ENCODE peak calls at places on chromosomes 11 and 22, in five cellular contexts. One of them, this sample, is unnamed.

GRCh38 chr11:2767751-2768150 is 68.0 kb upstream of the KCNQ1OT1 start:
- DNase-seq in hepatic stellate cell: no peak
- DNase-seq in NCI-H1092 treated with DMSO at 0.1 percent for 48 hours: no peak
- DNase-seq in NCI-H1105: no peak
- DNase-seq in hypothalamus: no peak
- DNase-seq in this sample: no peak

GRCh38 chr22:19764636-19765476 is 4.3 kb downstream of the TBX1 start:
- DNase-seq in hepatic stellate cell: no peak
- DNase-seq in NCI-H1092 treated with DMSO at 0.1 percent for 48 hours: no peak
- DNase-seq in NCI-H1105: no peak
- DNase-seq in hypothalamus: no peak
- DNase-seq in this sample: no peak

GRCh38 chr11:83272627-83273026 is 13.5 kb downstream of the CCDC90B start:
- DNase-seq in NCI-H1105: no peak
- DNase-seq in NCI-H1092 treated with DMSO at 0.1 percent for 48 hours: no peak
- DNase-seq in hepatic stellate cell: peak; percentile 42
- DNase-seq in hypothalamus: no peak
- DNase-seq in this sample: no peak

GRCh38 chr11:28537822-28538221 is 429.6 kb downstream of the METTL15 start:
- DNase-seq in NCI-H1092 treated with DMSO at 0.1 percent for 48 hours: no peak
- DNase-seq in hepatic stellate cell: no peak
- DNase-seq in hypothalamus: no peak
- DNase-seq in NCI-H1105: no peak
- DNase-seq in this sample: no peak

GRCh38 chr11:5037926-5038325 is 8.4 kb upstream of the OR52J3 start:
- DNase-seq in NCI-H1105: no peak
- DNase-seq in hepatic stellate cell: no peak
- DNase-seq in hypothalamus: no peak
- DNase-seq in NCI-H1092 treated with DMSO at 0.1 percent for 48 hours: no peak
- DNase-seq in this sample: no peak

GRCh38 chr11:117212697-117213355 is 13.7 kb downstream of the TAGLN start:
- DNase-seq in NCI-H1092 treated with DMSO at 0.1 percent for 48 hours: no peak
- DNase-seq in NCI-H1105: no peak
- DNase-seq in hypothalamus: no peak
- DNase-seq in hepatic stellate cell: no peak
- DNase-seq in this sample: no peak

GRCh38 chr11:73931951-73932350 is 18.9 kb upstream of the DNAJB13 start:
- DNase-seq in hypothalamus: no peak
- DNase-seq in hepatic stellate cell: no peak
- DNase-seq in NCI-H1105: no peak
- DNase-seq in NCI-H1092 treated with DMSO at 0.1 percent for 48 hours: no peak
- DNase-seq in this sample: no peak

GRCh38 chr11:37712246-37712645 is 1114.2 kb upstream of the RAG2 start:
- DNase-seq in hypothalamus: no peak
- DNase-seq in hepatic stellate cell: no peak
- DNase-seq in NCI-H1105: no peak
- DNase-seq in NCI-H1092 treated with DMSO at 0.1 percent for 48 hours: no peak
- DNase-seq in this sample: peak; percentile 48

GRCh38 chr11:29534831-29535230 is 482.0 kb downstream of the KCNA4 start:
- DNase-seq in NCI-H1105: no peak
- DNase-seq in NCI-H1092 treated with DMSO at 0.1 percent for 48 hours: no peak
- DNase-seq in hypothalamus: no peak
- DNase-seq in hepatic stellate cell: no peak
- DNase-seq in this sample: no peak

GRCh38 chr22:35451602-35452001 is 51.7 kb downstream of the MCM5 start:
- DNase-seq in hypothalamus: no peak
- DNase-seq in hepatic stellate cell: no peak
- DNase-seq in NCI-H1092 treated with DMSO at 0.1 percent for 48 hours: no peak
- DNase-seq in NCI-H1105: no peak
- DNase-seq in this sample: no peak

GRCh38 chr22:49789289-49790141 is 38.2 kb downstream of the BRD1 start:
- DNase-seq in hepatic stellate cell: peak; percentile 67
- DNase-seq in NCI-H1092 treated with DMSO at 0.1 percent for 48 hours: no peak
- DNase-seq in NCI-H1105: no peak
- DNase-seq in hypothalamus: no peak
- DNase-seq in this sample: no peak

GRCh38 chr11:112932593-112932992 is 28.6 kb upstream of the NCAM1 start:
- DNase-seq in NCI-H1105: no peak
- DNase-seq in hypothalamus: no peak
- DNase-seq in hepatic stellate cell: no peak
- DNase-seq in NCI-H1092 treated with DMSO at 0.1 percent for 48 hours: no peak
- DNase-seq in this sample: no peak

GRCh38 chr11:30196400-30197206 is 34.2 kb upstream of the FSHB start:
- DNase-seq in hepatic stellate cell: peak; percentile 9
- DNase-seq in NCI-H1092 treated with DMSO at 0.1 percent for 48 hours: peak; percentile 33
- DNase-seq in NCI-H1105: peak; percentile 30
- DNase-seq in hypothalamus: no peak
- DNase-seq in this sample: peak; percentile 0

GRCh38 chr11:85643255-85643654 is 4.5 kb upstream of the TMEM126A start:
- DNase-seq in hypothalamus: no peak
- DNase-seq in NCI-H1092 treated with DMSO at 0.1 percent for 48 hours: no peak
- DNase-seq in NCI-H1105: no peak
- DNase-seq in hepatic stellate cell: no peak
- DNase-seq in this sample: no peak

GRCh38 chr11:63564785-63565350 is 1.7 kb upstream of the PLAAT2 start:
- DNase-seq in NCI-H1105: no peak
- DNase-seq in hepatic stellate cell: no peak
- DNase-seq in hypothalamus: no peak
- DNase-seq in NCI-H1092 treated with DMSO at 0.1 percent for 48 hours: no peak
- DNase-seq in this sample: no peak

GRCh38 chr22:25351631-25352293 is 132.3 kb downstream of the CRYBB2 start:
- DNase-seq in hepatic stellate cell: no peak
- DNase-seq in hypothalamus: no peak
- DNase-seq in NCI-H1105: no peak
- DNase-seq in NCI-H1092 treated with DMSO at 0.1 percent for 48 hours: no peak
- DNase-seq in this sample: no peak

GRCh38 chr11:61512435-61512834 is 3.9 kb downstream of the LRRC10B start:
- DNase-seq in NCI-H1092 treated with DMSO at 0.1 percent for 48 hours: no peak
- DNase-seq in NCI-H1105: no peak
- DNase-seq in hepatic stellate cell: no peak
- DNase-seq in hypothalamus: no peak
- DNase-seq in this sample: no peak

GRCh38 chr11:45022294-45023064 is 71.8 kb upstream of the TP53I11 start:
- DNase-seq in hepatic stellate cell: peak; percentile 32
- DNase-seq in NCI-H1092 treated with DMSO at 0.1 percent for 48 hours: no peak
- DNase-seq in NCI-H1105: no peak
- DNase-seq in hypothalamus: no peak
- DNase-seq in this sample: no peak

GRCh38 chr11:6812391-6813005 is 13.0 kb upstream of the OR6A2 start:
- DNase-seq in NCI-H1105: peak; percentile 22
- DNase-seq in hepatic stellate cell: peak; percentile 36
- DNase-seq in NCI-H1092 treated with DMSO at 0.1 percent for 48 hours: peak; percentile 15
- DNase-seq in hypothalamus: no peak
- DNase-seq in this sample: peak; percentile 42

GRCh38 chr11:65036931-65037330 is 4.1 kb upstream of the SAC3D1 start:
- DNase-seq in hypothalamus: no peak
- DNase-seq in NCI-H1092 treated with DMSO at 0.1 percent for 48 hours: peak; percentile 18
- DNase-seq in hepatic stellate cell: no peak
- DNase-seq in NCI-H1105: no peak
- DNase-seq in this sample: no peak

GRCh38 chr22:45290410-45290936 is 5.7 kb downstream of the UPK3A start:
- DNase-seq in NCI-H1105: no peak
- DNase-seq in hepatic stellate cell: no peak
- DNase-seq in NCI-H1092 treated with DMSO at 0.1 percent for 48 hours: no peak
- DNase-seq in hypothalamus: no peak
- DNase-seq in this sample: no peak

GRCh38 chr22:45112136-45112879 is 51.4 kb upstream of the NUP50 start:
- DNase-seq in NCI-H1105: no peak
- DNase-seq in hypothalamus: no peak
- DNase-seq in hepatic stellate cell: no peak
- DNase-seq in NCI-H1092 treated with DMSO at 0.1 percent for 48 hours: no peak
- DNase-seq in this sample: no peak

GRCh38 chr11:128299132-128299726 is 288.1 kb downstream of the ETS1 start:
- DNase-seq in hypothalamus: no peak
- DNase-seq in NCI-H1092 treated with DMSO at 0.1 percent for 48 hours: no peak
- DNase-seq in NCI-H1105: no peak
- DNase-seq in hepatic stellate cell: no peak
- DNase-seq in this sample: no peak

GRCh38 chr11:96012086-96012824 is 88.3 kb upstream of the MTMR2 start:
- DNase-seq in hepatic stellate cell: peak; percentile 31
- DNase-seq in hypothalamus: peak; percentile 21
- DNase-seq in NCI-H1105: peak; percentile 3
- DNase-seq in NCI-H1092 treated with DMSO at 0.1 percent for 48 hours: no peak
- DNase-seq in this sample: peak; percentile 22